ENCODE peak calls at places on chromosomes 2 and 18, in ten cellular contexts. One of them, this sample, is unnamed.

GRCh38 chr2:199207011-199207410 is 250.7 kb downstream of the SATB2 start:
- DNase-seq in uterus: no peak
- DNase-seq in transverse colon: no peak
- DNase-seq in psoas muscle: no peak
- DNase-seq in fibroblast of lung: peak; percentile 21
- DNase-seq in left lung: no peak
- DNase-seq in neural progenitor cell: no peak
- DNase-seq in PC-9: no peak
- DNase-seq in pancreas: no peak
- DNase-seq in hepatocyte: no peak
- DNase-seq in this sample: no peak

GRCh38 chr2:34849827-34850226 is 1250.7 kb upstream of the FAM98A start:
- DNase-seq in uterus: no peak
- DNase-seq in transverse colon: no peak
- DNase-seq in psoas muscle: no peak
- DNase-seq in fibroblast of lung: no peak
- DNase-seq in left lung: no peak
- DNase-seq in neural progenitor cell: no peak
- DNase-seq in PC-9: no peak
- DNase-seq in pancreas: no peak
- DNase-seq in hepatocyte: no peak
- DNase-seq in this sample: no peak

GRCh38 chr18:79796531-79797390 is 977 bp upstream of the KCNG2 start:
- DNase-seq in uterus: no peak
- DNase-seq in transverse colon: no peak
- DNase-seq in psoas muscle: peak; percentile 64
- DNase-seq in fibroblast of lung: no peak
- DNase-seq in left lung: no peak
- DNase-seq in neural progenitor cell: peak; percentile 31
- DNase-seq in PC-9: no peak
- DNase-seq in pancreas: no peak
- DNase-seq in hepatocyte: no peak
- DNase-seq in this sample: peak; percentile 57

GRCh38 chr18:494602-494983 is 5.9 kb downstream of the COLEC12 start:
- DNase-seq in uterus: no peak
- DNase-seq in transverse colon: no peak
- DNase-seq in psoas muscle: no peak
- DNase-seq in fibroblast of lung: peak; percentile 79
- DNase-seq in left lung: no peak
- DNase-seq in neural progenitor cell: no peak
- DNase-seq in PC-9: no peak
- DNase-seq in pancreas: no peak
- DNase-seq in hepatocyte: no peak
- DNase-seq in this sample: no peak

GRCh38 chr2:63424329-63425078 is 163.8 kb downstream of the WDPCP start:
- DNase-seq in uterus: no peak
- DNase-seq in transverse colon: no peak
- DNase-seq in psoas muscle: peak; percentile 36
- DNase-seq in fibroblast of lung: peak; percentile 12
- DNase-seq in left lung: peak; percentile 50
- DNase-seq in neural progenitor cell: peak; percentile 34
- DNase-seq in PC-9: peak; percentile 47
- DNase-seq in pancreas: peak; percentile 43
- DNase-seq in hepatocyte: peak; percentile 5
- DNase-seq in this sample: no peak

GRCh38 chr2:164054651-164055050 is 318.8 kb upstream of the FIGN start:
- DNase-seq in uterus: no peak
- DNase-seq in transverse colon: no peak
- DNase-seq in psoas muscle: no peak
- DNase-seq in fibroblast of lung: no peak
- DNase-seq in left lung: no peak
- DNase-seq in neural progenitor cell: no peak
- DNase-seq in PC-9: no peak
- DNase-seq in pancreas: no peak
- DNase-seq in hepatocyte: no peak
- DNase-seq in this sample: no peak

GRCh38 chr2:241771286-241772062 is 5.1 kb upstream of the GAL3ST2 start:
- DNase-seq in uterus: peak; percentile 81
- DNase-seq in transverse colon: no peak
- DNase-seq in psoas muscle: peak; percentile 87
- DNase-seq in fibroblast of lung: peak; percentile 24
- DNase-seq in left lung: no peak
- DNase-seq in neural progenitor cell: peak; percentile 94
- DNase-seq in PC-9: no peak
- DNase-seq in pancreas: no peak
- DNase-seq in hepatocyte: no peak
- DNase-seq in this sample: peak; percentile 70

GRCh38 chr2:120283649-120284048 is 31.0 kb downstream of the RALB start:
- DNase-seq in uterus: no peak
- DNase-seq in transverse colon: no peak
- DNase-seq in psoas muscle: no peak
- DNase-seq in fibroblast of lung: peak; percentile 52
- DNase-seq in left lung: no peak
- DNase-seq in neural progenitor cell: peak; percentile 58
- DNase-seq in PC-9: no peak
- DNase-seq in pancreas: no peak
- DNase-seq in hepatocyte: peak; percentile 21
- DNase-seq in this sample: no peak

GRCh38 chr18:75143851-75144250 is 65.1 kb downstream of the PTGR3 start:
- DNase-seq in uterus: no peak
- DNase-seq in transverse colon: no peak
- DNase-seq in psoas muscle: no peak
- DNase-seq in fibroblast of lung: no peak
- DNase-seq in left lung: no peak
- DNase-seq in neural progenitor cell: no peak
- DNase-seq in PC-9: no peak
- DNase-seq in pancreas: no peak
- DNase-seq in hepatocyte: no peak
- DNase-seq in this sample: no peak

GRCh38 chr2:240775911-240776310 is 44.1 kb downstream of the KIF1A start:
- DNase-seq in uterus: no peak
- DNase-seq in transverse colon: no peak
- DNase-seq in psoas muscle: no peak
- DNase-seq in fibroblast of lung: no peak
- DNase-seq in left lung: no peak
- DNase-seq in neural progenitor cell: no peak
- DNase-seq in PC-9: no peak
- DNase-seq in pancreas: no peak
- DNase-seq in hepatocyte: no peak
- DNase-seq in this sample: no peak

GRCh38 chr2:109269956-109270757 is 141.2 kb downstream of the SH3RF3 start:
- DNase-seq in uterus: no peak
- DNase-seq in transverse colon: no peak
- DNase-seq in psoas muscle: no peak
- DNase-seq in fibroblast of lung: no peak
- DNase-seq in left lung: no peak
- DNase-seq in neural progenitor cell: no peak
- DNase-seq in PC-9: peak; percentile 71
- DNase-seq in pancreas: no peak
- DNase-seq in hepatocyte: no peak
- DNase-seq in this sample: peak; percentile 72

GRCh38 chr2:112242384-112242783 is 12.5 kb downstream of the ZC3H8 start:
- DNase-seq in uterus: no peak
- DNase-seq in transverse colon: no peak
- DNase-seq in psoas muscle: no peak
- DNase-seq in fibroblast of lung: no peak
- DNase-seq in left lung: no peak
- DNase-seq in neural progenitor cell: no peak
- DNase-seq in PC-9: no peak
- DNase-seq in pancreas: no peak
- DNase-seq in hepatocyte: no peak
- DNase-seq in this sample: no peak

DNA sequence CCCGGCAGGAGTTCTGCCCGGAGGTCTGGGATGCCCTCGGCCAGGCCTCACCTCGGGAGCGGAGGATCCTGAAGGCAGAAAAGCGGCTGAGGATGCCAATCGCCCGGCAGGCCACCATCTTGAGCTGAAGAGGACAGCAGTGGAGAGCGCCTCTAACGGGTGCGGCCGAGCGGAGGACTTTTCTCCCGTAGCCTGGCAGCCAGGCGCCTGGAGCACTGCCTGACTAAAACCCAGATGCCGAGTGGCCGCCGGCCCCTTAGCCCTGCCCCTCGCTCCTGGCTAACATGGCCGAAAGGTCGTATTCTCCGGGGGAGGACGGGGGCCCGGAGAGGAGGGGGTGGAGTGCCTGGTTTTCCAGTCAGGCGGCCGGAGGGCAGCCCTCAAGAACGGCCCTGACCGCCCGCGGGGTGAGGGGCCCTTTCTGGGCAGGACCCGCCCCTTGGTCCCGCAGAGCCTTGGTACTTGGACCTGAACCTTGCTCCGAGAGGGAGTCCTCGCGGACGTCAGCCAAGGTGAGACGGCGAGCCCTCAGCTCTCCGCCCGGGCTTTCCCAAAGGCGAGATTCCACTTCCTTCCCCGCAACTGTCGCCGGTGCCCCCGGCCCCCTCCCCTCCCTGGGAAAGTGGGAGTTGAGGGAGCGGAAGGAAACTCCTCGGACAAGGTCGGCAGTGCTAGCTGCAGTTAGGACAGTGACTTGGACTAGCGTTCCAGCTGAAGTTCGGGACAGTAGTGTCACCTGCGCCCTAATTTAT is at the start of the genes HADHA and HADHB:
- DNase-seq in uterus: peak; percentile 89
- DNase-seq in transverse colon: peak; percentile 94
- DNase-seq in psoas muscle: peak; percentile 96
- DNase-seq in fibroblast of lung: peak; percentile 84
- DNase-seq in left lung: peak; percentile 96
- DNase-seq in neural progenitor cell: peak; percentile 94
- DNase-seq in PC-9: peak; percentile 82
- DNase-seq in pancreas: peak; percentile 96
- DNase-seq in hepatocyte: peak; percentile 95
- DNase-seq in this sample: peak; percentile 96
- H3K9me3 ChIP-seq in uterus: no peaks in the 10 kb centered on the region
- H3K9me3 ChIP-seq in transverse colon: no peaks in the 10 kb centered on the region
- H3K9me3 ChIP-seq in psoas muscle: no peaks in the 10 kb centered on the region
- H3K9me3 ChIP-seq in fibroblast of lung: no peaks in the 10 kb centered on the region
- H3K9me3 ChIP-seq in left lung: no peaks in the 10 kb centered on the region
- H3K9me3 ChIP-seq in neural progenitor cell: no peaks in the 10 kb centered on the region
- H3K9me3 ChIP-seq in PC-9: no peaks in the 10 kb centered on the region
- H3K9me3 ChIP-seq in pancreas: no peaks in the 10 kb centered on the region
- H3K9me3 ChIP-seq in hepatocyte: no peaks in the 10 kb centered on the region
- H3K9me3 ChIP-seq in this sample: no peaks in the 10 kb centered on the region

GRCh38 chr2:227772197-227772661 is 26.5 kb downstream of the SCYGR8 start:
- DNase-seq in uterus: no peak
- DNase-seq in transverse colon: no peak
- DNase-seq in psoas muscle: no peak
- DNase-seq in fibroblast of lung: no peak
- DNase-seq in left lung: no peak
- DNase-seq in neural progenitor cell: no peak
- DNase-seq in PC-9: no peak
- DNase-seq in pancreas: no peak
- DNase-seq in hepatocyte: no peak
- DNase-seq in this sample: no peak

GRCh38 chr2:227767830-227768229 is 22.1 kb downstream of the SCYGR8 start:
- DNase-seq in uterus: no peak
- DNase-seq in transverse colon: no peak
- DNase-seq in psoas muscle: no peak
- DNase-seq in fibroblast of lung: no peak
- DNase-seq in left lung: peak; percentile 78
- DNase-seq in neural progenitor cell: no peak
- DNase-seq in PC-9: no peak
- DNase-seq in pancreas: peak; percentile 69
- DNase-seq in hepatocyte: no peak
- DNase-seq in this sample: no peak

GRCh38 chr2:227765788-227766187 is 20.1 kb downstream of the SCYGR8 start:
- DNase-seq in uterus: no peak
- DNase-seq in transverse colon: no peak
- DNase-seq in psoas muscle: no peak
- DNase-seq in fibroblast of lung: no peak
- DNase-seq in left lung: no peak
- DNase-seq in neural progenitor cell: no peak
- DNase-seq in PC-9: no peak
- DNase-seq in pancreas: no peak
- DNase-seq in hepatocyte: no peak
- DNase-seq in this sample: no peak

GRCh38 chr2:227761734-227762476 is 16.2 kb downstream of the SCYGR8 start:
- DNase-seq in uterus: no peak
- DNase-seq in transverse colon: no peak
- DNase-seq in psoas muscle: no peak
- DNase-seq in fibroblast of lung: peak; percentile 39
- DNase-seq in left lung: no peak
- DNase-seq in neural progenitor cell: no peak
- DNase-seq in PC-9: no peak
- DNase-seq in pancreas: no peak
- DNase-seq in hepatocyte: peak; percentile 58
- DNase-seq in this sample: no peak

GRCh38 chr2:227766361-227766883 is 20.7 kb downstream of the SCYGR8 start:
- DNase-seq in uterus: peak; percentile 66
- DNase-seq in transverse colon: peak; percentile 85
- DNase-seq in psoas muscle: peak; percentile 80
- DNase-seq in fibroblast of lung: peak; percentile 65
- DNase-seq in left lung: peak; percentile 88
- DNase-seq in neural progenitor cell: peak; percentile 90
- DNase-seq in PC-9: peak; percentile 57
- DNase-seq in pancreas: peak; percentile 86
- DNase-seq in hepatocyte: peak; percentile 89
- DNase-seq in this sample: peak; percentile 82
- TF ChIP-seq CTCF in uterus: peak; percentile 75
- TF ChIP-seq CTCF in transverse colon: peak; percentile 93
- TF ChIP-seq CTCF in psoas muscle: peak; percentile 83
- TF ChIP-seq CTCF in fibroblast of lung: peak; percentile 80
- TF ChIP-seq CTCF in left lung: peak; percentile 90
- TF ChIP-seq CTCF in neural progenitor cell: peak; percentile 91
- TF ChIP-seq CTCF in PC-9: peak; percentile 93
- TF ChIP-seq CTCF in pancreas: peak; percentile 70
- TF ChIP-seq CTCF in hepatocyte: peak; percentile 95
- TF ChIP-seq CTCF in this sample: peak; percentile 91

DNA sequence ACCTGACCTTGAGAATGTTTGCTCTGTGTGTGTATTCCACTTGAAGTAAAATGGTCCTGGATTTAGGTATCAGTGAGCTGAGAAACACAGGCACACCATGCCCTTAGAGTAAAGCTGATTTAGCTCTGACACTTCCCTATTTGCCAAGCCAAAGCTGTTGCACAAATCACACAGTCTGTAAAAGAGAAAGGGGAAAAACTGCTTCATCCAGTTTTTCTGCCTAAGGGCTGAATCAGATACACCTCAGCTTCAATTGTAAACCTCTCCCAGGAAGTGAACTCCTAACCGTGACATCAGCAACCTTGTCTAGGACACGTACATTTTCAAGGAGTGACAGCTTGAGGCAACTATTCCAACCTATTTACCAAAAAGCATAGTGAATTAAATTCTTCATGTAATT is 150.4 kb downstream of the NR4A2 start:
- DNase-seq in uterus: no peak
- DNase-seq in transverse colon: peak; percentile 29
- DNase-seq in psoas muscle: no peak
- DNase-seq in fibroblast of lung: no peak
- DNase-seq in left lung: no peak
- DNase-seq in neural progenitor cell: no peak
- DNase-seq in PC-9: peak; percentile 96
- DNase-seq in pancreas: no peak
- DNase-seq in hepatocyte: peak; percentile 78
- DNase-seq in this sample: no peak
- H3K4me3 ChIP-seq in uterus: no peak overlapping the region
- H3K4me3 ChIP-seq in transverse colon: no peak overlapping the region
- H3K4me3 ChIP-seq in psoas muscle: no peak overlapping the region
- H3K4me3 ChIP-seq in fibroblast of lung: no peak overlapping the region
- H3K4me3 ChIP-seq in left lung: no peak overlapping the region
- H3K4me3 ChIP-seq in neural progenitor cell: no peak overlapping the region
- H3K4me3 ChIP-seq in PC-9: peak overlapping the region; percentile 29
- H3K4me3 ChIP-seq in pancreas: no peak overlapping the region
- H3K4me3 ChIP-seq in hepatocyte: no peak overlapping the region
- H3K4me3 ChIP-seq in this sample: no peak overlapping the region

GRCh38 chr18:53268455-53268854 is 928.5 kb downstream of the DCC start:
- DNase-seq in uterus: no peak
- DNase-seq in transverse colon: no peak
- DNase-seq in psoas muscle: no peak
- DNase-seq in fibroblast of lung: no peak
- DNase-seq in left lung: no peak
- DNase-seq in neural progenitor cell: no peak
- DNase-seq in PC-9: no peak
- DNase-seq in pancreas: no peak
- DNase-seq in hepatocyte: no peak
- DNase-seq in this sample: no peak
- H3K9me3 ChIP-seq in uterus: no peaks in the 10 kb centered on the region
- H3K9me3 ChIP-seq in transverse colon: no peaks in the 10 kb centered on the region
- H3K9me3 ChIP-seq in psoas muscle: no peaks in the 10 kb centered on the region
- H3K9me3 ChIP-seq in fibroblast of lung: no peaks in the 10 kb centered on the region
- H3K9me3 ChIP-seq in left lung: no peaks in the 10 kb centered on the region
- H3K9me3 ChIP-seq in neural progenitor cell: no peaks in the 10 kb centered on the region
- H3K9me3 ChIP-seq in PC-9: no peaks in the 10 kb centered on the region
- H3K9me3 ChIP-seq in pancreas: no peaks in the 10 kb centered on the region
- H3K9me3 ChIP-seq in hepatocyte: no peaks in the 10 kb centered on the region
- H3K9me3 ChIP-seq in this sample: no peaks in the 10 kb centered on the region

This sample was measured in upper lobe of right lung.